ENCODE peak calls at places on chromosomes 12 and 14, in five cellular contexts. U is brain microvascular endothelial cell; G is HEK293T; W is hepatic stellate cell; A is naive thymus-derived CD8-positive, alpha-beta T cell. R is an unnamed sample.

GRCh38 chr12:91924827-91925226 is 220.8 kb downstream of the BTG1 start:
- DNase-seq in U (no peak), G (no peak), W (no peak), A (no peak), R (no peak)

GRCh38 chr14:100532154-100532915 is 54.9 kb downstream of the BEGAIN start:
- DNase-seq in U (no peak), G (no peak), W (no peak), A (no peak), R (no peak)

GRCh38 chr12:49019435-49020317 is 1.1 kb upstream of the PRKAG1 start:
- DNase-seq in U (peak; percentile 40), G (peak; percentile 67), W (no peak), A (peak; percentile 18), R (peak; percentile 13)

GRCh38 chr12:95318071-95318545 is 100.5 kb downstream of the VEZT start:
- DNase-seq in U (peak; percentile 75), G (no peak), W (peak; percentile 37), A (no peak), R (no peak)

GRCh38 chr12:57603758-57604453 is 718 bp upstream of the DTX3 start:
- DNase-seq in U (peak; percentile 16), G (no peak), W (no peak), A (no peak), R (no peak)

GRCh38 chr12:39230086-39230485 is 212.8 kb downstream of the KIF21A start:
- DNase-seq in U (peak; percentile 1), G (no peak), W (no peak), A (no peak), R (no peak)

GRCh38 chr12:89880695-89881350 is 172.2 kb upstream of the ATP2B1 start:
- DNase-seq in U (no peak), G (no peak), W (no peak), A (peak; percentile 73), R (peak; percentile 31)

GRCh38 chr12:63894132-63894531 is 49.6 kb downstream of the SRGAP1 start:
- DNase-seq in U (no peak), G (no peak), W (no peak), A (no peak), R (no peak)

GRCh38 chr14:31895206-31895605 is 181.9 kb upstream of the ARHGAP5 start:
- DNase-seq in U (peak; percentile 79), G (no peak), W (peak; percentile 20), A (no peak), R (no peak)

GRCh38 chr14:93723001-93723400 is 65.3 kb downstream of the PRIMA1 start:
- DNase-seq in U (no peak), G (no peak), W (no peak), A (no peak), R (no peak)

GRCh38 chr12:42504049-42504448 is 85.5 kb downstream of the PRICKLE1 start:
- DNase-seq in U (peak; percentile 9), G (peak; percentile 39), W (no peak), A (no peak), R (no peak)

GRCh38 chr12:69331846-69332684 is 16.1 kb upstream of the LYZ start:
- DNase-seq in U (no peak), G (no peak), W (no peak), A (no peak), R (no peak)

GRCh38 chr12:3251691-3252090 is 174.5 kb downstream of the TSPAN9 start:
- DNase-seq in U (no peak), G (no peak), W (no peak), A (no peak), R (no peak)

GRCh38 chr12:109951751-109952150 is 44.4 kb downstream of the GIT2 start:
- DNase-seq in U (peak; percentile 79), G (no peak), W (peak; percentile 70), A (no peak), R (no peak)

GRCh38 chr14:99809376-99809775 is 16.2 kb downstream of the EML1 start:
- DNase-seq in U (no peak), G (no peak), W (peak; percentile 63), A (no peak), R (no peak)

GRCh38 chr12:24478254-24478653 is 470.6 kb downstream of the BCAT1 start:
- DNase-seq in U (no peak), G (no peak), W (no peak), A (no peak), R (no peak)

GRCh38 chr12:104643093-104643646 is 186.4 kb downstream of the CHST11 start:
- DNase-seq in U (no peak), G (no peak), W (no peak), A (no peak), R (no peak)

GRCh38 chr14:50357124-50357523 is 39.6 kb downstream of the CDKL1 start:
- DNase-seq in U (no peak), G (no peak), W (no peak), A (no peak), R (no peak)

GRCh38 chr12:116599285-116600122 is 40.3 kb downstream of the MAP1LC3B2 start:
- DNase-seq in U (peak; percentile 68), G (peak; percentile 80), W (peak; percentile 83), A (peak; percentile 33), R (peak; percentile 55)

GRCh38 chr12:50017047-50017446 is 8.2 kb downstream of the RACGAP1 start:
- DNase-seq in U (peak; percentile 86), G (no peak), W (peak; percentile 69), A (no peak), R (no peak)